ENCODE peak calls at places on chromosomes 13 and 19, in eight cellular contexts. R is endothelial cell of umbilical vein, Z is stomach, T is suprapubic skin, G is transverse colon, B is breast epithelium, O is HCT116, E is vagina. L is an unnamed sample.
A peak's percentile ranks its signal among the peaks of the same experiment; 100 is the strongest.

GRCh38 chr13:20713751-20714150 is 10.3 kb downstream of the IL17D start:
- DNase-seq in T (no peak), R (peak; percentile 38), B (no peak), E (no peak), O (no peak), Z (no peak), G (no peak), L (no peak)

GRCh38 chr19:29927944-29928669 is 13.9 kb upstream of the URI1 start:
- DNase-seq in R (no peak), Z (no peak), G (no peak), B (no peak), T (no peak), O (no peak), E (no peak), L (no peak)

GRCh38 chr13:23723463-23723862 is 153.3 kb downstream of the TNFRSF19 start:
- DNase-seq in B (no peak), G (no peak), O (no peak), E (no peak), R (no peak), Z (no peak), T (no peak), L (no peak)

GRCh38 chr13:30049692-30050091 is 199.3 kb upstream of the UBL3 start:
- DNase-seq in B (peak; percentile 24), R (no peak), E (no peak), Z (no peak), G (no peak), O (no peak), T (no peak), L (no peak)

GRCh38 chr13:38951525-38952313 is 38.9 kb downstream of the STOML3 start:
- DNase-seq in O (no peak), R (peak; percentile 78), G (peak; percentile 85), B (no peak), E (no peak), T (no peak), Z (peak; percentile 72), L (no peak)

GRCh38 chr19:13926715-13927114 is 11.5 kb downstream of the PODNL1 start:
- DNase-seq in O (no peak), T (no peak), R (no peak), Z (no peak), B (no peak), E (no peak), G (no peak), L (no peak)

GRCh38 chr13:58119351-58119750 is 487.8 kb downstream of the PCDH17 start:
- DNase-seq in R (no peak), O (no peak), Z (no peak), T (no peak), B (no peak), G (no peak), E (no peak), L (no peak)

GRCh38 chr19:48308695-48309586 is 16.4 kb upstream of the EMP3 start:
- DNase-seq in Z (no peak), R (peak; percentile 25), E (no peak), B (no peak), G (no peak), O (no peak), T (no peak), L (no peak)

GRCh38 chr19:42325896-42326771 is 699 bp downstream of the MEGF8 start:
- DNase-seq in G (no peak), T (no peak), E (peak; percentile 70), R (no peak), O (no peak), B (no peak), Z (peak; percentile 28), L (no peak)

GRCh38 chr19:4543444-4543843 is 3.6 kb upstream of the LRG1 start:
- DNase-seq in R (no peak), E (no peak), G (no peak), O (no peak), B (no peak), Z (no peak), T (no peak), L (no peak)

GRCh38 chr13:21458457-21458815 is 667 bp downstream of the ZDHHC20 start:
- DNase-seq in E (no peak), Z (peak; percentile 71), B (peak; percentile 50), T (no peak), G (peak; percentile 68), O (no peak), R (peak; percentile 25), L (peak; percentile 64)

GRCh38 chr13:51475727-51476521 is 23.1 kb upstream of the INTS6 start:
- DNase-seq in O (no peak), R (no peak), G (no peak), Z (no peak), E (no peak), T (no peak), B (no peak), L (no peak)

GRCh38 chr13:48741377-48741776 is 87.6 kb downstream of the CYSLTR2 start:
- DNase-seq in T (no peak), B (no peak), E (no peak), Z (no peak), R (peak; percentile 37), O (no peak), G (no peak), L (no peak)

GRCh38 chr19:39501340-39501739 is 2.6 kb downstream of the DLL3 start:
- DNase-seq in T (no peak), Z (no peak), B (no peak), R (no peak), E (no peak), O (no peak), G (no peak), L (no peak)

GRCh38 chr19:39500543-39500942 is 1.8 kb downstream of the DLL3 start:
- DNase-seq in T (no peak), G (no peak), E (no peak), O (no peak), R (no peak), Z (no peak), B (no peak), L (no peak)

GRCh38 chr19:39499932-39500331 is 1.2 kb downstream of the DLL3 start:
- DNase-seq in Z (no peak), R (no peak), O (no peak), E (no peak), G (no peak), T (no peak), B (no peak), L (no peak)

GRCh38 chr19:39499082-39499642 is 415 bp downstream of the DLL3 start:
- DNase-seq in G (no peak), B (no peak), T (no peak), Z (no peak), E (no peak), R (no peak), O (no peak), L (no peak)

DNA sequence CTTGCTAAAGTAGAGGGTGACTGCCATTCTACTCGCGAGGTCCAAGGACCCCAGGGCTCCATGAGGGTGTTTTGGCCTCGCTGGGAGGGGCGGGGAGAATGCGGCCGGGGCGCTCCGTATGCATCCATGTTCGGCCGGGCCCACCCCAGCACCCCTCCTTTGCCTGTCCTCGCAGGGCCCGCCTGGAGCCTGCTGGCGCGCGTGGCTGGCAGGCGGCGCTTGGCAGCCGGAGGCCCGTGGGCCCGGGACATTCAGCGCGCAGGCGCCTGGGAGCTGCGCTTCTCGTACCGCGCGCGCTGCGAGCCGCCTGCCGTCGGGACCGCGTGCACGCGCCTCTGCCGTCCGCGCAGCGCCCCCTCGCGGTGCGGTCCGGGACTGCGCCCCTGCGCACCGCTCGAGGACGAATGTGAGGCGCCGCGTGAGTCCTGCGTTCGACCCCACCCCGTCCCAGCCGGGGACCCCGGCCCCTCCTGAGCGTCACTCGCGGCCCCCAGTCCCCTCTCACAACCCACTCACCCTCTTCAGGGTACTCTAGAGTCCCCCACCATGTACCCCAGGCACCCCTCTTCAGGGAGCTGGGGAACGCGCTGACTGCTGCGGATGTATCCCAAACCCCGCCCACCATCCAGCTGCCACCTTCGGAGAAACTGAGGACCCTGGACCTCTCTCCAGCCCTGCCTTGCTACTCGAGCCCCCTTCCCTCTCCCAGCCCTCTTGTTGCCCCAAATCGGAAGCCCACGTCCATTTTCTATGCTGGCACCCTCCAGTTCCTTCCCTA is 4.1 kb downstream of the DLL3 start:
- DNase-seq in O (peak; percentile 66), Z (peak; percentile 62), R (peak; percentile 67), G (peak; percentile 63), E (no peak), B (no peak), T (no peak), L (no peak)
- H3K27ac ChIP-seq in O (no peak overlapping the region), Z (no peak overlapping the region), R (no peak overlapping the region), G (no peak overlapping the region), E (no peak overlapping the region), B (no peak overlapping the region), T (no peak overlapping the region), L (no peak overlapping the region)

GRCh38 chr19:55279773-55280643 is at the start of gene HSPBP1:
- DNase-seq in O (peak; percentile 98), B (peak; percentile 97), E (no peak), Z (peak; percentile 97), R (peak; percentile 93), G (peak; percentile 98), T (peak; percentile 96), L (peak; percentile 94)
- TF ChIP-seq POLR2AphosphoS5 in O (peak; percentile 76), B (peak; percentile 77), E (peak; percentile 83), Z (peak; percentile 32), R (peak; percentile 72), G (peak; percentile 69), T (no peak), L (peak; percentile 97)

DNA sequence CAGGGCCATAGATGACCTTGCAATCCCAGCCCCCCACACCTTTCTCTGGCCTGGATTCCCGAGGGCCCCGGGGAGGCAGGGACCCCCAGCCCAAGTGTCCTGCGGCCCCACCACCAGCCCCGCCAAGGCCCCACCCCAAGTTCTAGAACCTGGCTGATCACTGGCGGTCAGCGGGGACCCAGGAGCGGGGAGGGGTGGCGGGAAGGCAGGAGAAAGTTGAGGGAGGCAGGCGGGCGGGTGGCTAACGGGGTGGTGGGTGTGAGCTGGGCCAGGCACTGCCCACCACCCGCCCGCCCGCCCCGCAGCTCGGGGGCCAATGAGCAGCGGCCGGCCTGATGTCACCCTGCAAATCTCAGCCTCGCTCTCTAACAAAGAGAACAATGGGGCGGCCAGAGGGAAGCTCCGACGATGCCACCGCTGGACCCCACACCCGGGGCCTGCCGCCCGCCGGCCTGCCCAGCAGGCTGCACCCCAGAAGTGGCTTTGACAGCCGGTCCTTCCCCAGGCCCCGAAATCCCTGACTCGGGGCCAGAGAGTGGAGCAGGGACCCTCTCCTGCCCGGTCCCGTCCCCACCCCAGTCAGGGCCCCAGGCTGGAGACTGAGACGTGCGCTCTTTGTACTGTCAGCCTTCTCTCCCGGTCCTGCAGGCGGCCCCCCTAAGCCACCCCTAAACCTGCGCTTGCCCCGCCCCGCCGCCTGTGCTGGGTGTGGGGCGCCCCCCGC is 1.6 kb downstream of the MEX3D start:
- DNase-seq in Z (peak; percentile 71), O (no peak), G (peak; percentile 59), R (peak; percentile 81), E (no peak), B (peak; percentile 72), T (peak; percentile 76), L (peak; percentile 80)
- TF ChIP-seq POLR2A in Z (no peak), O (no peak), G (peak; percentile 63), R (peak; percentile 96), E (no peak), B (no peak), T (no peak), L (peak; percentile 85)

DNA sequence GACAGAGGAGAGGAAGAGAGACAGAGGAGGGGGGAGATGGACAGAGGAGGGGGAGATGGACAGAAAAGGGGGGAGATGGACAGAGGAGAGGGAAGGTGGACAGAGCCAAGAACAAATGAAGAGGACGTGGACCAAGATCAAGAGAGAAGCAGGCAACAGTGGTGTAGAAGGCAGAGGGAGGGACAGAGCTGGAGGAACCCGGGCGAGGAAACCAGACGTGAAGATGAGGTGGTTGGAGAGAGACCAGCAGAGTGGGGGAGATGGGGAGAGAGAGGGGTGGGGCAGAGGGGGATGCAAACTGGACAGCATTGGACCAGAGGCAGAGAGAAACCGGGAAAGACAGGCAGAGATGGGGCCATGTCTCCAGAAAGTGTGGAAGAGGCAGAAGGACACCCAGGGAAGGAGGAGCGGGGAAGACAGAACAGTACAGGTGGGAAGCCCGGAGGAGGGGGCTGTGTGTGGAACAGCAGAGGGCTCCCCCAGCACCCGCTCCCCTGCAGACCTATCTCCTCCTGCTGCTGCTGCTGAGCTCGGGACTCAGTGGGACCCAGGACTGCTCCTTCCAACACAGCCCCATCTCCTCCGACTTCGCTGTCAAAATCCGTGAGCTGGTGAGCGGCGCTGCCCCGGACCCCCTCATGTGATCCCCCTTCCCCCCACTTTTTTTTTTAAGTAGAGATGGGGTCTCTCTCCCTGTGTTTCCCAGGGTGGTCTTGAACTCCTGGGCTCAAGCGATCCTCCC is 1.3 kb downstream of the FLT3LG start:
- DNase-seq in B (no peak), O (no peak), R (no peak), Z (no peak), T (no peak), G (no peak), E (no peak), L (no peak)
- H3K27ac ChIP-seq in B (peak overlapping the region; percentile 79), O (no peak overlapping the region), R (no peak overlapping the region), Z (peak overlapping the region; percentile 88), T (peak overlapping the region; percentile 25), G (peak overlapping the region; percentile 89), E (peak overlapping the region; percentile 91), L (peak overlapping the region; percentile 33)

L was measured in prostate gland.